ENCODE peak calls at places on chromosomes 3 and 15, in seven cellular contexts. One of them, this sample, is unnamed.
A peak's percentile ranks its signal among the peaks of the same experiment; 100 is the strongest.

GRCh38 chr15:87878161-87878560 is 378.4 kb downstream of the NTRK3 start:
- DNase-seq in B cell: no peak
- DNase-seq in left lung: no peak
- DNase-seq in body of pancreas: no peak
- DNase-seq in kidney: no peak
- DNase-seq in endothelial cell: no peak
- DNase-seq in OCI-LY7: no peak
- DNase-seq in this sample: no peak

GRCh38 chr3:126416943-126417342 is 22.2 kb downstream of the CFAP100 start:
- DNase-seq in B cell: no peak
- DNase-seq in left lung: no peak
- DNase-seq in body of pancreas: peak; percentile 78
- DNase-seq in kidney: no peak
- DNase-seq in endothelial cell: no peak
- DNase-seq in OCI-LY7: no peak
- DNase-seq in this sample: no peak

GRCh38 chr3:37174532-37175126 is at the start of gene LRRFIP2:
- DNase-seq in B cell: no peak
- DNase-seq in left lung: no peak
- DNase-seq in body of pancreas: no peak
- DNase-seq in kidney: no peak
- DNase-seq in endothelial cell: no peak
- DNase-seq in OCI-LY7: no peak
- DNase-seq in this sample: no peak

GRCh38 chr3:120145498-120146285 is 51.4 kb upstream of the GSK3B start:
- DNase-seq in B cell: no peak
- DNase-seq in left lung: no peak
- DNase-seq in body of pancreas: no peak
- DNase-seq in kidney: no peak
- DNase-seq in endothelial cell: no peak
- DNase-seq in OCI-LY7: no peak
- DNase-seq in this sample: no peak

GRCh38 chr3:143302638-143303171 is 183.1 kb downstream of the CHST2 start:
- DNase-seq in B cell: no peak
- DNase-seq in left lung: peak; percentile 49
- DNase-seq in body of pancreas: peak; percentile 13
- DNase-seq in kidney: peak; percentile 88
- DNase-seq in endothelial cell: peak; percentile 49
- DNase-seq in OCI-LY7: no peak
- DNase-seq in this sample: no peak

GRCh38 chr15:74206801-74207281 is 4.3 kb upstream of the STRA6 start:
- DNase-seq in B cell: no peak
- DNase-seq in left lung: no peak
- DNase-seq in body of pancreas: no peak
- DNase-seq in kidney: no peak
- DNase-seq in endothelial cell: no peak
- DNase-seq in OCI-LY7: no peak
- DNase-seq in this sample: no peak

GRCh38 chr3:43773273-43774104 is 82.8 kb downstream of the ABHD5 start:
- DNase-seq in B cell: no peak
- DNase-seq in left lung: peak; percentile 44
- DNase-seq in body of pancreas: peak; percentile 3
- DNase-seq in kidney: no peak
- DNase-seq in endothelial cell: no peak
- DNase-seq in OCI-LY7: no peak
- DNase-seq in this sample: no peak

GRCh38 chr3:106242779-106243178 is 374.0 kb upstream of the CBLB start:
- DNase-seq in B cell: no peak
- DNase-seq in left lung: no peak
- DNase-seq in body of pancreas: no peak
- DNase-seq in kidney: no peak
- DNase-seq in endothelial cell: no peak
- DNase-seq in OCI-LY7: no peak
- DNase-seq in this sample: no peak

GRCh38 chr15:74616020-74616939 is 644 bp downstream of the CLK3 start:
- DNase-seq in B cell: peak; percentile 48
- DNase-seq in left lung: peak; percentile 86
- DNase-seq in body of pancreas: peak; percentile 86
- DNase-seq in kidney: peak; percentile 93
- DNase-seq in endothelial cell: peak; percentile 34
- DNase-seq in OCI-LY7: peak; percentile 56
- DNase-seq in this sample: no peak

GRCh38 chr3:110027446-110027845 is 690.1 kb upstream of the DPPA4 start:
- DNase-seq in B cell: no peak
- DNase-seq in left lung: no peak
- DNase-seq in body of pancreas: no peak
- DNase-seq in kidney: no peak
- DNase-seq in endothelial cell: no peak
- DNase-seq in OCI-LY7: no peak
- DNase-seq in this sample: no peak

GRCh38 chr15:79315623-79316328 is 4.9 kb downstream of the TMED3 start:
- DNase-seq in B cell: no peak
- DNase-seq in left lung: no peak
- DNase-seq in body of pancreas: peak; percentile 50
- DNase-seq in kidney: no peak
- DNase-seq in endothelial cell: no peak
- DNase-seq in OCI-LY7: no peak
- DNase-seq in this sample: no peak

GRCh38 chr3:13134166-13134878 is 61.1 kb upstream of the IQSEC1 start:
- DNase-seq in B cell: no peak
- DNase-seq in left lung: peak; percentile 15
- DNase-seq in body of pancreas: no peak
- DNase-seq in kidney: no peak
- DNase-seq in endothelial cell: no peak
- DNase-seq in OCI-LY7: no peak
- DNase-seq in this sample: peak; percentile 61

GRCh38 chr15:65101891-65102708 is 12.9 kb downstream of the UBAP1L start:
- DNase-seq in B cell: no peak
- DNase-seq in left lung: no peak
- DNase-seq in body of pancreas: no peak
- DNase-seq in kidney: peak; percentile 78
- DNase-seq in endothelial cell: peak; percentile 56
- DNase-seq in OCI-LY7: no peak
- DNase-seq in this sample: no peak

GRCh38 chr3:39099738-39100499 is 7.5 kb downstream of the GORASP1 start:
- DNase-seq in B cell: no peak
- DNase-seq in left lung: no peak
- DNase-seq in body of pancreas: no peak
- DNase-seq in kidney: no peak
- DNase-seq in endothelial cell: no peak
- DNase-seq in OCI-LY7: no peak
- DNase-seq in this sample: no peak

GRCh38 chr3:102059145-102059943 is 210.0 kb downstream of the NFKBIZ start:
- DNase-seq in B cell: peak; percentile 78
- DNase-seq in left lung: no peak
- DNase-seq in body of pancreas: no peak
- DNase-seq in kidney: no peak
- DNase-seq in endothelial cell: no peak
- DNase-seq in OCI-LY7: peak; percentile 24
- DNase-seq in this sample: no peak

GRCh38 chr3:51336261-51336660 is 48.8 kb upstream of the MANF start:
- DNase-seq in B cell: no peak
- DNase-seq in left lung: no peak
- DNase-seq in body of pancreas: no peak
- DNase-seq in kidney: no peak
- DNase-seq in endothelial cell: no peak
- DNase-seq in OCI-LY7: no peak
- DNase-seq in this sample: no peak

GRCh38 chr3:48555231-48555948 is 1.2 kb downstream of the PFKFB4 start:
- DNase-seq in B cell: no peak
- DNase-seq in left lung: no peak
- DNase-seq in body of pancreas: no peak
- DNase-seq in kidney: no peak
- DNase-seq in endothelial cell: no peak
- DNase-seq in OCI-LY7: no peak
- DNase-seq in this sample: no peak

GRCh38 chr3:100665230-100665629 is 44.1 kb upstream of the TFG start:
- DNase-seq in B cell: no peak
- DNase-seq in left lung: no peak
- DNase-seq in body of pancreas: no peak
- DNase-seq in kidney: no peak
- DNase-seq in endothelial cell: no peak
- DNase-seq in OCI-LY7: no peak
- DNase-seq in this sample: no peak

GRCh38 chr15:77654975-77655374 is 22.3 kb upstream of the LINGO1 start:
- DNase-seq in B cell: no peak
- DNase-seq in left lung: no peak
- DNase-seq in body of pancreas: no peak
- DNase-seq in kidney: no peak
- DNase-seq in endothelial cell: peak; percentile 34
- DNase-seq in OCI-LY7: peak; percentile 10
- DNase-seq in this sample: no peak

GRCh38 chr15:29871401-29871800 is 49.1 kb upstream of the TJP1 start:
- DNase-seq in B cell: no peak
- DNase-seq in left lung: no peak
- DNase-seq in body of pancreas: peak; percentile 6
- DNase-seq in kidney: peak; percentile 83
- DNase-seq in endothelial cell: no peak
- DNase-seq in OCI-LY7: no peak
- DNase-seq in this sample: no peak

GRCh38 chr3:176937546-176937945 is 259.7 kb downstream of the TBL1XR1 start:
- DNase-seq in B cell: no peak
- DNase-seq in left lung: no peak
- DNase-seq in body of pancreas: no peak
- DNase-seq in kidney: no peak
- DNase-seq in endothelial cell: no peak
- DNase-seq in OCI-LY7: no peak
- DNase-seq in this sample: no peak

GRCh38 chr3:179933079-179933478 is 103.7 kb downstream of the PEX5L start:
- DNase-seq in B cell: no peak
- DNase-seq in left lung: no peak
- DNase-seq in body of pancreas: no peak
- DNase-seq in kidney: no peak
- DNase-seq in endothelial cell: no peak
- DNase-seq in OCI-LY7: no peak
- DNase-seq in this sample: no peak

GRCh38 chr3:175163686-175164085 is 304.6 kb downstream of the NAALADL2 start:
- DNase-seq in B cell: no peak
- DNase-seq in left lung: no peak
- DNase-seq in body of pancreas: no peak
- DNase-seq in kidney: no peak
- DNase-seq in endothelial cell: no peak
- DNase-seq in OCI-LY7: no peak
- DNase-seq in this sample: no peak

GRCh38 chr15:28942046-28942445 is 56.3 kb downstream of the APBA2 start:
- DNase-seq in B cell: peak; percentile 27
- DNase-seq in left lung: no peak
- DNase-seq in body of pancreas: no peak
- DNase-seq in kidney: no peak
- DNase-seq in endothelial cell: no peak
- DNase-seq in OCI-LY7: no peak
- DNase-seq in this sample: no peak

DNA sequence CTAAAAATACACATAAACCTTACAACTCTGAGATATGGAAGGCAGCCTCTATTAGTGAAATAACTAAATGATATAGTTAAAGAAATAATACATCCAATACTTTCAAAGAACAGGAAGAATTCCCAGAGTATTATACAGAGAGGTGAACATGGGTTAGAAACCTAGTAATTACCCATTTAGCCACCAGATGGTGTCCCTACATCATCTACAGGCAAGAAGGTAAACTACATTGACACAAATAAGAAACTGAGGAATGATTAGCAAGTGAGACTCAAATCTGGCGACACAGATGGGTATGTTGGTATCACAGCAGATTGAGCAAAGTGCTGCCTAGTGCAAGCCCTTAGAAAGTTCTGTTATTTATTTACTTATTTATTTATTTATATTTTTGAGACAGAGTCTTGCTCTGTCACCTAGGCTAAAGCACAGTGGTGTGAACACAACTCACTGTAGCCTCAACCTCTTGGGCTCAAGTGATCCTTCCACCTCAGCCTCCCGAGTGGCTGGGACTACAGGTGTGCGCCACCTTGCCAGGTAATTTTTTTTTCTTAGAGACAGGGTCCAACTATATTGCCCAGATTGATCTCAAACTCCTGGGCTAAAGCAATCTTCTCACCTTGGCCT is 28.2 kb downstream of the NEK4 start:
- DNase-seq in B cell: no peak
- DNase-seq in left lung: no peak
- DNase-seq in body of pancreas: no peak
- DNase-seq in kidney: no peak
- DNase-seq in endothelial cell: no peak
- DNase-seq in OCI-LY7: peak; percentile 48
- DNase-seq in this sample: no peak
- TF ChIP-seq CTCF in B cell: peak; percentile 77
- TF ChIP-seq CTCF in left lung: peak; percentile 35
- TF ChIP-seq CTCF in body of pancreas: peak; percentile 59
- TF ChIP-seq CTCF in kidney: peak; percentile 43
- TF ChIP-seq CTCF in endothelial cell: peak; percentile 42
- TF ChIP-seq CTCF in OCI-LY7: peak; percentile 85
- TF ChIP-seq CTCF in this sample: peak; percentile 93

DNA sequence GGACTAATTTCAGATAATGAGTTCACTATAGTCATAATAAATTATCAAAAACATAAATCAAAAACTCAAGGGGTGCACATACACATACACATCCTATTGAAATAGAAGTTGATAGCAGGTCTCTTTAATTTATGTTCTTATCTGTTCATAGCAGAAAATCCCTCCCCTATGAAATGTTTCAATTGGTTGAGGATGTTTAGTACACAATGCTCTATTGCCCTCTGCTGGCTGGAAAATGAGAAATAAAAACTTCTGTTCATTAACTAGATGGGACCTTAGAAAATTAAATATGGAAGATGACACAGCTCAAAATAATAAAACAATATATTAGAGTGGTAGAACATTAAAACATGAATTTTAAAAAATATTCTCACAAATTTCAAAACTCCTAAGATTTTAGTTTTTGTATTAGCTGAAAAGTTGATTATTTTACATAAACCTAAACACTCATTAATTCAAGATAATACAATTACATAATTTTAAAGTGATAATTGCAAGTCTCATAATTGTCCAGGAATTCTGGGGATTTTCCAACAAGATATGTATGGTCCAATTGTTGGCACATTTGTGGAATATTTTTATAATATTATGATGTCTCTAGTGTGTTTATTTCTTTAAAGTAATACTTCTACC is 735.0 kb downstream of the ROBO1 start:
- DNase-seq in B cell: no peak
- DNase-seq in left lung: no peak
- DNase-seq in body of pancreas: peak; percentile 10
- DNase-seq in kidney: no peak
- DNase-seq in endothelial cell: peak; percentile 22
- DNase-seq in OCI-LY7: peak; percentile 41
- DNase-seq in this sample: no peak
- TF ChIP-seq CTCF in B cell: no peak
- TF ChIP-seq CTCF in left lung: peak; percentile 48
- TF ChIP-seq CTCF in body of pancreas: peak; percentile 63
- TF ChIP-seq CTCF in kidney: peak; percentile 49
- TF ChIP-seq CTCF in endothelial cell: peak; percentile 79
- TF ChIP-seq CTCF in OCI-LY7: peak; percentile 84
- TF ChIP-seq CTCF in this sample: peak; percentile 97

GRCh38 chr3:160140756-160141155 is 84.5 kb upstream of the C3orf80 start:
- DNase-seq in B cell: no peak
- DNase-seq in left lung: no peak
- DNase-seq in body of pancreas: no peak
- DNase-seq in kidney: no peak
- DNase-seq in endothelial cell: no peak
- DNase-seq in OCI-LY7: no peak
- DNase-seq in this sample: no peak
- TF ChIP-seq CTCF in B cell: no peak
- TF ChIP-seq CTCF in left lung: no peak
- TF ChIP-seq CTCF in body of pancreas: no peak
- TF ChIP-seq CTCF in kidney: no peak
- TF ChIP-seq CTCF in endothelial cell: no peak
- TF ChIP-seq CTCF in OCI-LY7: no peak
- TF ChIP-seq CTCF in this sample: no peak

GRCh38 chr3:167913218-167913902 is 177.8 kb downstream of the SERPINI1 start:
- DNase-seq in B cell: no peak
- DNase-seq in left lung: no peak
- DNase-seq in body of pancreas: peak; percentile 30
- DNase-seq in kidney: no peak
- DNase-seq in endothelial cell: peak; percentile 7
- DNase-seq in OCI-LY7: peak; percentile 8
- DNase-seq in this sample: no peak
- TF ChIP-seq CTCF in B cell: no peak
- TF ChIP-seq CTCF in left lung: no peak
- TF ChIP-seq CTCF in body of pancreas: no peak
- TF ChIP-seq CTCF in kidney: no peak
- TF ChIP-seq CTCF in endothelial cell: no peak
- TF ChIP-seq CTCF in OCI-LY7: peak; percentile 38
- TF ChIP-seq CTCF in this sample: no peak